ENCODE peak calls at places on chromosomes 13 and 19, in seven cellular contexts. Z, M, Q, J, H, O and V are unnamed samples.
A peak's percentile ranks its signal among the peaks of the same experiment; 100 is the strongest.

GRCh38 chr19:3336680-3337523 is 29.5 kb upstream of the NFIC start:
- DNase-seq in Z (no peak), M (peak; percentile 48), Q (no peak), J (no peak), H (peak; percentile 71), O (peak; percentile 94), V (peak; percentile 94)

GRCh38 chr19:12703056-12703455 is 6.6 kb upstream of the FBXW9 start:
- DNase-seq in Z (peak; percentile 11), M (peak; percentile 43), Q (no peak), J (peak; percentile 89), H (no peak), O (no peak), V (peak; percentile 71)

GRCh38 chr13:99949657-99950413 is 21.7 kb downstream of the ZIC5 start:
- DNase-seq in Z (no peak), M (no peak), Q (no peak), J (no peak), H (no peak), O (no peak), V (no peak)

GRCh38 chr13:42544246-42544915 is 29.6 kb upstream of the TNFSF11 start:
- DNase-seq in Z (peak; percentile 15), M (no peak), Q (no peak), J (no peak), H (no peak), O (no peak), V (no peak)

GRCh38 chr13:30659980-30660379 is 42.3 kb downstream of the USPL1 start:
- DNase-seq in Z (no peak), M (no peak), Q (no peak), J (no peak), H (no peak), O (no peak), V (no peak)

GRCh38 chr19:35029737-35030256 is 473 bp upstream of the SCN1B start:
- DNase-seq in Z (no peak), M (no peak), Q (no peak), J (peak; percentile 41), H (no peak), O (no peak), V (peak; percentile 16)

GRCh38 chr19:32404939-32405430 is 585 bp upstream of the DPY19L3 start:
- DNase-seq in Z (peak; percentile 16), M (peak; percentile 26), Q (peak; percentile 49), J (no peak), H (peak; percentile 35), O (peak; percentile 57), V (peak; percentile 69)

GRCh38 chr19:19568802-19569756 is 31.0 kb downstream of the CILP2 start:
- DNase-seq in Z (peak; percentile 59), M (peak; percentile 67), Q (no peak), J (no peak), H (no peak), O (no peak), V (peak; percentile 55)

GRCh38 chr19:38164526-38164925 is 59.5 kb downstream of the DPF1 start:
- DNase-seq in Z (no peak), M (no peak), Q (no peak), J (no peak), H (no peak), O (no peak), V (no peak)

GRCh38 chr13:96768524-96768923 is 225.8 kb downstream of the OXGR1 start:
- DNase-seq in Z (no peak), M (no peak), Q (no peak), J (no peak), H (no peak), O (no peak), V (peak; percentile 12)

GRCh38 chr13:38372818-38373217 is 23.2 kb downstream of the UFM1 start:
- DNase-seq in Z (no peak), M (no peak), Q (no peak), J (no peak), H (no peak), O (no peak), V (no peak)

GRCh38 chr19:7486923-7487322 is 1.9 kb downstream of the PEX11G start:
- DNase-seq in Z (no peak), M (no peak), Q (no peak), J (no peak), H (no peak), O (no peak), V (no peak)

GRCh38 chr13:46057251-46058015 is 4.9 kb upstream of the ZC3H13 start:
- DNase-seq in Z (no peak), M (peak; percentile 18), Q (no peak), J (no peak), H (no peak), O (no peak), V (no peak)

GRCh38 chr19:34096020-34096915 is 76.0 kb upstream of the LSM14A start:
- DNase-seq in Z (peak; percentile 28), M (peak; percentile 50), Q (no peak), J (peak; percentile 57), H (no peak), O (no peak), V (no peak)

GRCh38 chr13:49858183-49858856 is 65.8 kb upstream of the KPNA3 start:
- DNase-seq in Z (peak; percentile 98), M (peak; percentile 99), Q (no peak), J (no peak), H (no peak), O (peak; percentile 10), V (peak; percentile 90)

GRCh38 chr19:10270616-10271394 is at the start of gene ICAM1:
- DNase-seq in Z (peak; percentile 45), M (peak; percentile 66), Q (peak; percentile 81), J (peak; percentile 83), H (peak; percentile 50), O (peak; percentile 88), V (peak; percentile 68)

GRCh38 chr13:44894001-44894770 is 95.1 kb downstream of the NUFIP1 start:
- DNase-seq in Z (no peak), M (no peak), Q (no peak), J (no peak), H (no peak), O (no peak), V (no peak)

GRCh38 chr13:93875527-93875926 is 604.0 kb downstream of the DCT start:
- DNase-seq in Z (peak; percentile 56), M (peak; percentile 82), Q (no peak), J (no peak), H (no peak), O (no peak), V (peak; percentile 53)

GRCh38 chr19:13195678-13196077 is 45.5 kb downstream of the IER2 start:
- DNase-seq in Z (no peak), M (no peak), Q (peak; percentile 71), J (peak; percentile 51), H (no peak), O (peak; percentile 85), V (no peak)

GRCh38 chr13:114256547-114256946 is 21.9 kb downstream of the CDC16 start:
- DNase-seq in Z (no peak), M (no peak), Q (no peak), J (no peak), H (no peak), O (no peak), V (no peak)

GRCh38 chr13:27980280-27980998 is 8.1 kb downstream of the URAD start:
- DNase-seq in Z (no peak), M (no peak), Q (no peak), J (no peak), H (no peak), O (peak; percentile 63), V (no peak)

GRCh38 chr13:113532156-113532806 is 41.8 kb upstream of the DCUN1D2 start:
- DNase-seq in Z (no peak), M (peak; percentile 31), Q (no peak), J (no peak), H (no peak), O (no peak), V (no peak)

GRCh38 chr19:43439183-43440063 is 24.7 kb downstream of the TEX101 start:
- DNase-seq in Z (peak; percentile 16), M (no peak), Q (peak; percentile 75), J (no peak), H (no peak), O (no peak), V (peak; percentile 61)

GRCh38 chr19:3782903-3783302 is 3.3 kb downstream of the MATK start:
- DNase-seq in Z (no peak), M (no peak), Q (no peak), J (no peak), H (no peak), O (no peak), V (no peak)

DNA sequence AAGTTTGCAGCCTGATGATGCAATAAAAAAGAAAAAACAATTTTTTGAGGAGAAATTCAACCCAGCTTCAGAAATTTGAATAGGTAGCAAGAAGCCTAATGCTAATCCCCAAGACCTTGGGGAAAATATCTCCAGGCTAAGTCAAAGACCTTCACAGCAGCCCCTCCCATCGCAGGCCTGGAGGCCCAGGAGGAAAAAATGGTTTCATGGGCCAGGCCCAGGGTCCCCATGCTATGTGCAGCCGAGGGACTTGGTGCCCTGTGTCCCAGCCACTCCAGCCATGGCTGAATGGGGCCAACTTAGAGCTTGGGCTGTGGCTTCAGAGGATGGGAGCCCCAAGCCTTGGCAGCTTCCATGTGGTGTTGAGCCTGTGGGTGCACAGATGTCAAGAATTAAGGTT is 210.3 kb downstream of the SUCLA2 start:
- DNase-seq in Z (no peak), M (no peak), Q (no peak), J (no peak), H (no peak), O (no peak), V (no peak)
- H3K9me3 ChIP-seq in Z (peaks cover 3% of the 10 kb centered on the region), M (peaks cover 6% of the 10 kb centered on the region), Q (no peaks in the 10 kb centered on the region), J (no peaks in the 10 kb centered on the region), H (peaks cover 11% of the 10 kb centered on the region), O (no peaks in the 10 kb centered on the region), V (peaks cover 3% of the 10 kb centered on the region)

DNA sequence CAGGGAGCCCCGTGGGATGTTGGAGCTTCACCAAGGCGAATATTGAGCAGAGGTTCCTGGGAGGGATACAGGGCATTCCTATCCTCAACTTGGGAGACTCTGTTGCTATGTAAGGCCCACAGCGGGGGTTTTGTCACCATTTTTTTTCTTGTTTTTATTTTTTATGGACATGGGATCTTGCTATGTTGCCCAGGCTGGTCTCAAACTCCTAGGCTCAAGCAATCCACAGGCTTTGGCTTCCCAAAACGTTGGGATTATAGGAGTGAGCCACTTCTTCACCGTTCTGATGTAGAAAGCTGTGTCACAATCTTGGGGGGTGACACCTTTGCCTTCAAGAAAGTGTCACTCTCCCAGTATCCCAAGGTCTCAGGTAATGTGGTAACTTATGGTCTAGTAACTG is 2.6 kb downstream of the DLL3 start:
- DNase-seq in Z (no peak), M (no peak), Q (no peak), J (no peak), H (no peak), O (no peak), V (no peak)
- H3K27me3 ChIP-seq in Z (peaks cover 32% of the 10 kb centered on the region), M (peaks cover 46% of the 10 kb centered on the region), Q (peaks cover 31% of the 10 kb centered on the region), J (no peaks in the 10 kb centered on the region), H (peaks cover 91% of the 10 kb centered on the region), O (peaks cover 96% of the 10 kb centered on the region), V (peaks cover 41% of the 10 kb centered on the region)

DNA sequence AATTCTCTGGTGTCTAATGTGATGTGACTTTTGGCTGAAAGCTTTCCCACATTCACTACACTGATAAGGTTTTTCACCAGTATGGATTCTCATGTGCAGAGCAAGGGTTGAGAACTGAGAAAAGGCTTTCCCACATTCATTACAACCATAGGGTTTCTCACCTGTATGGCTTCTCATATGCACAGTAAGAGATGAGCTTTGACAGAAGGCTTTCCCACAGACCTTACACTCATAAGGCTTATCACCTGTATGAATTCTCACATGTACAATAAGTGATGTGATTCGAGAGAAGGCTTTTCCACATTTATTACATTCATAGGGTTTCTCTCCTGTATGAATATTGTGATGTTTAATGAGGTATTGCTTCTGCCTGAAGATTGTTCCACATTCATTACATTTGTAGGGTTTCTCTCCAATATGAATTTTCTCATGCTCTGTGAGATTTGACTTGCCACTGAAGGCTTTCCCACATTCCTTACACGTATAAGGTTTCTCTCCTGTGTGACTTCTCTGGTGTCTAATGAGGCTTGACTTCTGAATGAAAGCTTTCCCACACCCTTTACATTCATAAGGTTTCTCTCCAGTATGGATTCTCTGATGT is 14.0 kb downstream of the ZNF260 start:
- DNase-seq in Z (no peak), M (no peak), Q (no peak), J (no peak), H (no peak), O (no peak), V (no peak)
- H3K36me3 ChIP-seq in Z (peaks cover 38% of the 10 kb centered on the region), M (peaks cover 43% of the 10 kb centered on the region), Q (peaks cover 34% of the 10 kb centered on the region), J (peaks cover 30% of the 10 kb centered on the region), H (peaks cover 8% of the 10 kb centered on the region), O (peaks cover 64% of the 10 kb centered on the region), V (peaks cover 50% of the 10 kb centered on the region)

GRCh38 chr19:15622991-15623390 is 8.0 kb downstream of the CYP4F8 start:
- DNase-seq in Z (no peak), M (no peak), Q (no peak), J (no peak), H (no peak), O (peak; percentile 57), V (no peak)
- H3K9me3 ChIP-seq in Z (no peaks in the 10 kb centered on the region), M (peaks cover 10% of the 10 kb centered on the region), Q (no peaks in the 10 kb centered on the region), J (no peaks in the 10 kb centered on the region), H (no peaks in the 10 kb centered on the region), O (no peaks in the 10 kb centered on the region), V (no peaks in the 10 kb centered on the region)